ENCODE peak calls at places on chromosome 15, in ten cellular contexts. M is body of pancreas; E is Right ventricle myocardium superior; D is AG08396; Q is LNCaP clone FGC; L is HT-29; U is activated CD4-positive, alpha-beta T cell treated with anti-CD3 and anti-CD28 coated beads for 36 hours; C is foreskin melanocyte; G is natural killer cell; S is memory B cell. R is an unnamed sample.

GRCh38 chr15:80591938-80592825 is 102.9 kb upstream of the ABHD17C start:
- DNase-seq in U (no peak), D (no peak), G (no peak), M (no peak), E (no peak), L (no peak), C (no peak), Q (no peak), S (no peak), R (no peak)

GRCh38 chr15:25715536-25716413 is 147.4 kb downstream of the ATP10A start:
- DNase-seq in C (no peak), M (peak), L (no peak), U (no peak), E (no peak), S (no peak), Q (no peak), D (no peak), G (no peak), R (no peak)

GRCh38 chr15:75669191-75669878 is 21.6 kb downstream of the SNX33 start:
- DNase-seq in G (no peak), U (peak), D (no peak), S (no peak), M (peak), Q (no peak), C (no peak), E (no peak), L (peak), R (no peak)

GRCh38 chr15:94367726-94368535 is 136.6 kb downstream of the MCTP2 start:
- DNase-seq in C (peak), G (no peak), S (no peak), Q (no peak), D (no peak), L (no peak), U (no peak), E (no peak), M (no peak), R (no peak)

GRCh38 chr15:74253276-74253921 is 17.3 kb downstream of the CCDC33 start:
- DNase-seq in M (no peak), E (no peak), D (no peak), C (no peak), U (no peak), L (no peak), Q (no peak), S (no peak), G (no peak), R (no peak)

GRCh38 chr15:40313531-40314398 is 6.0 kb upstream of the PLCB2 start:
- DNase-seq in M (peak), D (no peak), G (peak), L (peak), S (no peak), U (peak), E (no peak), Q (peak), C (no peak), R (no peak)

GRCh38 chr15:56759450-56759845 is 26.1 kb upstream of the ZNF280D start:
- DNase-seq in U (no peak), L (no peak), Q (no peak), G (no peak), C (no peak), M (peak), E (peak), S (no peak), D (peak), R (no peak)

GRCh38 chr15:97517726-97518125 is 442.8 kb upstream of the ARRDC4 start:
- DNase-seq in M (no peak), D (no peak), U (no peak), S (no peak), G (no peak), L (no peak), C (no peak), E (no peak), Q (no peak), R (no peak)

GRCh38 chr15:100847194-100847593 is 32.4 kb upstream of the ALDH1A3 start:
- DNase-seq in C (no peak), S (no peak), L (no peak), M (no peak), D (no peak), E (no peak), U (no peak), G (no peak), Q (no peak), R (no peak)

GRCh38 chr15:77516076-77516475 is 95.4 kb downstream of the HMG20A start:
- DNase-seq in Q (no peak), C (no peak), S (no peak), D (no peak), U (no peak), M (no peak), L (no peak), E (no peak), G (no peak), R (no peak)

GRCh38 chr15:50145451-50145872 is 26.4 kb upstream of the ATP8B4 start:
- DNase-seq in M (peak), L (peak), S (peak), E (no peak), G (no peak), C (peak), U (no peak), Q (peak), D (peak), R (no peak)

GRCh38 chr15:39153718-39154117 is 427.2 kb upstream of the THBS1 start:
- DNase-seq in E (no peak), U (no peak), M (no peak), G (no peak), S (no peak), L (peak), D (no peak), C (no peak), Q (peak), R (no peak)

GRCh38 chr15:52789601-52790165 is 453 bp downstream of the ONECUT1 start:
- DNase-seq in L (no peak), D (no peak), G (no peak), Q (no peak), U (peak), C (no peak), M (peak), S (no peak), E (no peak), R (no peak)

GRCh38 chr15:99439524-99439835 is 126.3 kb upstream of the MEF2A start:
- DNase-seq in L (no peak), M (no peak), E (peak), Q (no peak), D (no peak), S (no peak), C (no peak), G (no peak), U (no peak), R (no peak)

GRCh38 chr15:48602358-48603122 is 43.0 kb downstream of the FBN1 start:
- DNase-seq in E (no peak), D (no peak), S (no peak), M (no peak), G (no peak), L (no peak), U (no peak), C (peak), Q (no peak), R (no peak)

GRCh38 chr15:68408971-68409370 is 23.0 kb downstream of the ITGA11 start:
- DNase-seq in C (no peak), Q (no peak), E (no peak), U (no peak), L (no peak), D (no peak), S (no peak), G (no peak), M (no peak), R (no peak)

GRCh38 chr15:100695048-100695447 is 92.7 kb downstream of the ASB7 start:
- DNase-seq in L (no peak), Q (no peak), D (no peak), E (no peak), G (no peak), C (no peak), S (no peak), M (no peak), U (no peak), R (no peak)

GRCh38 chr15:25345943-25346342 is 92.9 kb downstream of the UBE3A start:
- DNase-seq in E (peak), D (peak), Q (peak), G (no peak), C (no peak), U (no peak), L (no peak), M (no peak), S (no peak), R (no peak)

GRCh38 chr15:53251998-53252397 is 461.9 kb upstream of the ONECUT1 start:
- DNase-seq in D (no peak), Q (no peak), L (no peak), U (no peak), C (no peak), M (peak), G (no peak), E (no peak), S (no peak), R (no peak)

GRCh38 chr15:57610130-57610529 is 18.4 kb downstream of the MYZAP start:
- DNase-seq in G (no peak), M (peak), U (no peak), S (no peak), Q (peak), C (no peak), E (peak), L (peak), D (peak), R (no peak)

GRCh38 chr15:57458255-57458850 is 82.0 kb downstream of the CGNL1 start:
- DNase-seq in Q (no peak), L (no peak), D (no peak), U (no peak), C (no peak), M (no peak), G (no peak), E (no peak), S (no peak), R (no peak)

GRCh38 chr15:63367900-63368299 is 13.7 kb downstream of the CA12 start:
- DNase-seq in G (no peak), S (no peak), Q (no peak), L (no peak), M (no peak), C (no peak), D (no peak), U (no peak), E (no peak), R (no peak)

GRCh38 chr15:85361306-85361705 is 19.1 kb upstream of the AKAP13 start:
- DNase-seq in G (no peak), M (no peak), Q (no peak), U (no peak), D (no peak), S (no peak), C (no peak), E (no peak), L (no peak), R (no peak)

GRCh38 chr15:68815598-68815997 is 5.1 kb downstream of the ANP32A start:
- DNase-seq in Q (no peak), S (no peak), U (peak), C (no peak), L (no peak), M (no peak), G (no peak), E (no peak), D (no peak), R (no peak)